ENCODE peak calls at places on chromosome 5, in seven cellular contexts. F is M059J; D is neuronal stem cell; H is T-helper 9 cell; V is fibroblast of pulmonary artery; S is T-helper 22 cell; P is activated naive CD8-positive, alpha-beta T cell treated with anti-CD3 and anti-CD28 coated beads for 36 hours. Z is an unnamed sample.

GRCh38 chr5:142743677-142744441 is 26.3 kb upstream of the ARHGAP26 start:
- DNase-seq in F (peak), P (no peak), S (no peak), H (no peak), V (peak), D (no peak), Z (no peak)

GRCh38 chr5:53069626-53070025 is 39.9 kb downstream of the MOCS2 start:
- DNase-seq in S (no peak), V (peak), P (peak), F (peak), D (no peak), H (no peak), Z (peak)

GRCh38 chr5:178203670-178204204 is 596 bp upstream of the HNRNPAB start:
- DNase-seq in S (no peak), F (no peak), D (no peak), P (no peak), H (no peak), V (no peak), Z (peak)

GRCh38 chr5:57692582-57693487 is 210.2 kb upstream of the ACTBL2 start:
- DNase-seq in V (peak), P (peak), S (no peak), D (peak), H (no peak), F (peak), Z (peak)

GRCh38 chr5:148934895-148935400 is 108.5 kb downstream of the ADRB2 start:
- DNase-seq in P (no peak), S (no peak), H (no peak), D (no peak), V (no peak), F (no peak), Z (no peak)

GRCh38 chr5:38938424-38938823 is 92.6 kb downstream of the OSMR start:
- DNase-seq in V (peak), S (no peak), P (no peak), H (no peak), D (no peak), F (peak), Z (no peak)

GRCh38 chr5:2169862-2170820 is 287.4 kb upstream of the IRX4 start:
- DNase-seq in P (no peak), V (no peak), D (no peak), F (no peak), S (no peak), H (no peak), Z (no peak)

GRCh38 chr5:141650851-141651727 is at the start of gene FCHSD1:
- DNase-seq in V (peak), H (peak), F (peak), P (peak), D (peak), S (peak), Z (peak)

GRCh38 chr5:172042183-172042582 is 35.7 kb upstream of the FBXW11 start:
- DNase-seq in S (no peak), D (no peak), P (no peak), H (no peak), F (no peak), V (no peak), Z (no peak)

GRCh38 chr5:81779125-81779934 is 28.4 kb upstream of the SSBP2 start:
- DNase-seq in P (peak), F (peak), V (peak), D (no peak), S (no peak), H (peak), Z (peak)

GRCh38 chr5:153896701-153897100 is 142.0 kb downstream of the FAM114A2 start:
- DNase-seq in F (peak), P (no peak), D (no peak), H (no peak), S (no peak), V (peak), Z (no peak)

GRCh38 chr5:125140855-125141254 is 394.4 kb upstream of the ZNF608 start:
- DNase-seq in D (no peak), P (no peak), V (peak), F (peak), S (no peak), H (no peak), Z (no peak)

GRCh38 chr5:172410839-172411238 is 43.5 kb downstream of the SH3PXD2B start:
- DNase-seq in P (no peak), H (no peak), F (no peak), D (no peak), S (no peak), V (peak), Z (no peak)

GRCh38 chr5:137752873-137753226 is 1.3 kb downstream of the HNRNPA0 start:
- DNase-seq in F (peak), V (no peak), H (no peak), S (no peak), D (no peak), P (no peak), Z (peak)

GRCh38 chr5:169629847-169630548 is 7.1 kb upstream of the DOCK2 start:
- DNase-seq in P (no peak), H (no peak), S (no peak), F (peak), D (no peak), V (peak), Z (no peak)

GRCh38 chr5:6291961-6292360 is 86.4 kb downstream of the MED10 start:
- DNase-seq in P (no peak), F (peak), D (no peak), S (no peak), H (no peak), V (no peak), Z (no peak)